ENCODE peak calls at places on chromosomes 12 and 14, in seven cellular contexts. X, B, F, E, Z, O and V are unnamed samples. For H3K36me3, the result is how much of the 10 kb centered on the place peaks cover.

GRCh38 chr12:130644566-130644965 is 71.5 kb downstream of the RIMBP2 start:
- DNase-seq in X (no peak), B (no peak), F (no peak), E (no peak), Z (no peak), O (no peak), V (no peak)

GRCh38 chr14:33307691-33308369 is 369.2 kb downstream of the NPAS3 start:
- DNase-seq in X (peak), B (no peak), F (peak), E (no peak), Z (peak), O (peak), V (no peak)

GRCh38 chr12:1840981-1841425 is 20.6 kb downstream of the LRTM2 start:
- DNase-seq in X (peak), B (peak), F (no peak), E (no peak), Z (no peak), O (no peak), V (peak)

GRCh38 chr14:30193791-30194407 is 266.3 kb upstream of the PRKD1 start:
- DNase-seq in X (no peak), B (no peak), F (no peak), E (no peak), Z (no peak), O (no peak), V (no peak)

GRCh38 chr12:13472690-13473089 is 276.2 kb downstream of the EMP1 start:
- DNase-seq in X (no peak), B (no peak), F (no peak), E (no peak), Z (no peak), O (no peak), V (no peak)

GRCh38 chr12:21476949-21477348 is 24.5 kb downstream of the RECQL start:
- DNase-seq in X (no peak), B (no peak), F (no peak), E (no peak), Z (no peak), O (no peak), V (no peak)

GRCh38 chr12:5193569-5193968 is 149.9 kb downstream of the KCNA5 start:
- DNase-seq in X (no peak), B (no peak), F (no peak), E (no peak), Z (no peak), O (no peak), V (no peak)

GRCh38 chr12:57896437-57897201 is 44.7 kb upstream of the ATP23 start:
- DNase-seq in X (peak), B (peak), F (peak), E (peak), Z (peak), O (peak), V (peak)

GRCh38 chr12:29616664-29617409 is 119.4 kb upstream of the OVCH1 start:
- DNase-seq in X (no peak), B (no peak), F (no peak), E (no peak), Z (no peak), O (no peak), V (no peak)

GRCh38 chr14:56073783-56074182 is 44.4 kb upstream of the PELI2 start:
- DNase-seq in X (no peak), B (no peak), F (no peak), E (no peak), Z (no peak), O (no peak), V (no peak)

GRCh38 chr12:116459011-116459410 is 100.2 kb upstream of the MAP1LC3B2 start:
- DNase-seq in X (no peak), B (no peak), F (no peak), E (no peak), Z (no peak), O (no peak), V (no peak)

GRCh38 chr12:15830538-15830937 is 41.4 kb upstream of the EPS8 start:
- DNase-seq in X (no peak), B (no peak), F (no peak), E (no peak), Z (no peak), O (no peak), V (no peak)

GRCh38 chr14:104393898-104394605 is 185.5 kb upstream of the C14orf180 start:
- DNase-seq in X (peak), B (peak), F (peak), E (peak), Z (peak), O (peak), V (peak)

GRCh38 chr12:57524814-57525614 is 2.4 kb downstream of the MBD6 start:
- DNase-seq in X (no peak), B (no peak), F (no peak), E (peak), Z (no peak), O (no peak), V (no peak)

GRCh38 chr12:31868980-31869379 is 90.2 kb upstream of the RESF1 start:
- DNase-seq in X (no peak), B (no peak), F (peak), E (no peak), Z (no peak), O (peak), V (no peak)

GRCh38 chr14:77043177-77043983 is 14.9 kb upstream of the IRF2BPL start:
- DNase-seq in X (no peak), B (no peak), F (no peak), E (no peak), Z (peak), O (peak), V (no peak)

GRCh38 chr12:64010069-64010686 is 165.7 kb downstream of the SRGAP1 start:
- DNase-seq in X (no peak), B (no peak), F (peak), E (no peak), Z (no peak), O (no peak), V (no peak)

GRCh38 chr14:81625343-81625742 is 91.7 kb upstream of the SEL1L start:
- DNase-seq in X (no peak), B (no peak), F (no peak), E (no peak), Z (no peak), O (no peak), V (no peak)

GRCh38 chr14:77024171-77024627 is 4.3 kb downstream of the IRF2BPL start:
- DNase-seq in X (no peak), B (no peak), F (peak), E (peak), Z (no peak), O (no peak), V (no peak)

GRCh38 chr12:114769634-114770033 is 85.7 kb upstream of the TBX3 start:
- DNase-seq in X (no peak), B (no peak), F (no peak), E (no peak), Z (no peak), O (no peak), V (no peak)

GRCh38 chr12:77521458-77522115 is 309.1 kb upstream of the NAV3 start:
- DNase-seq in X (no peak), B (no peak), F (no peak), E (no peak), Z (no peak), O (no peak), V (no peak)

GRCh38 chr12:56220611-56221232 is 1.0 kb downstream of the RNF41 start:
- DNase-seq in X (no peak), B (peak), F (peak), E (no peak), Z (no peak), O (no peak), V (no peak)

GRCh38 chr14:100475268-100475667 is 111.9 kb downstream of the BEGAIN start:
- DNase-seq in X (no peak), B (no peak), F (no peak), E (no peak), Z (no peak), O (no peak), V (no peak)

GRCh38 chr12:75910452-75910722 is 121.2 kb downstream of the PHLDA1 start:
- DNase-seq in X (no peak), B (no peak), F (no peak), E (no peak), Z (no peak), O (no peak), V (no peak)

GRCh38 chr12:75913502-75914110 is 118.0 kb downstream of the PHLDA1 start:
- DNase-seq in X (no peak), B (no peak), F (peak), E (no peak), Z (no peak), O (peak), V (no peak)

GRCh38 chr12:75905975-75906374 is 125.6 kb downstream of the PHLDA1 start:
- DNase-seq in X (no peak), B (no peak), F (no peak), E (no peak), Z (no peak), O (no peak), V (no peak)

GRCh38 chr12:75909714-75910451 is 121.7 kb downstream of the PHLDA1 start:
- DNase-seq in X (no peak), B (no peak), F (no peak), E (no peak), Z (no peak), O (no peak), V (no peak)

DNA sequence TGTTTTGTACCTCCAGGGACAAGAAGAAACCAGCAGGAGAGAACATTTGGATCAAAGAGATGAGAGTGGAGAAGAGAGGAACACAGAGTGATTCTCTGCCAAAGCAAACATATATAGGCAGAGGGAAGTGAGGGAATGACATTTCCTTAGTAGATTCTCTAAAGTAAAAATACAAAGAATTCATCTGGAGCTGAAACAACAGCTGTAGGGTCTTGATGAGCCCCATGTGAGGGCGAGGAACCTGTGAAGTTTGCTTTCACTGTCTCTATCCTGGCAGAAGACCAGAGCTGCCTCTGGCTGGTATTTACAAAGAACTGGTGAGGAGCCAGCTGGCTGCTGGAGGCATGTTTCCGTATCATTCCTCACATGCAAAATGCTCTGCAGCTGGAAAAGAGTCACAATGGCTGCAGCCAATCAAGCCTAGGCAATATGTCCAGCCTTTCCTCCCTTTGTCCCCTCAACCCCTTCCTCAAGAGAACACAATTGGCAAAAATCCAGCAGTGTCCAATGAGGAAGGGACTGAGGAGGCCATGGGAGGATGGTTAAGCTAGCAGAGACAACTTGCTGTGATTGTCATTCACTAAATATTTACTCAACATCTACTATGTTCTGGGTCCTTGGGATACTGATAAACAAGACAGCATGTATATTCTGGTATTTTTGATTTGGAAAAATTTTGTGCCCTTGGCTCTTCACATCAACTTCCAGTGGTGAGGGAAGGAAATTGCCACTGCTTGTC is 122.4 kb downstream of the PHLDA1 start:
- DNase-seq in X (peak), B (no peak), F (peak), E (peak), Z (peak), O (peak), V (peak)
- H3K27ac ChIP-seq in X (no peak), B (peak), F (peak), E (no peak), Z (no peak), O (peak), V (peak)

GRCh38 chr12:112939761-112940357 is 1.6 kb downstream of the OAS3 start:
- DNase-seq in X (no peak), B (no peak), F (no peak), E (no peak), Z (no peak), O (no peak), V (no peak)
- H3K4me3 ChIP-seq in X (no peak), B (peak), F (no peak), E (no peak), Z (no peak), O (peak), V (no peak)

DNA sequence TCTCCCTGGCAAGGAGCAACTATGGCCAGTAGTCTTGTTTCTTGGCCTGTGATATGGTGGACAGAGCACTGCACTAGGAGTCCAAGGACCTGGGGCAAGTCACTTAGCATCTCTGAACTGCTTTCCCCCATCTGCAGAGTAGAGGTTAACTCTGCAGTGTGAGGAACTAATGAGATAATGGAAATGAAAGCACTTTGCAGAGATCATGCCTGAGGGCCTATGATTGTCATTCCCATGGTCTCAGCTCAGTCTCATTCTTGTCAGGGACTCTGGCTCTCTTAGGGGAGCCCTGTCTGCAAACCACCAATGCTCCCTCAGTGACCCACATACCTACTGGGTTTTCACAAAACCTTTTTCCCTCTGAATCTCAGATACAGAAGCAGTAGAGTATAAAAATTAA is 6.5 kb upstream of the PNMA1 start:
- DNase-seq in X (no peak), B (no peak), F (no peak), E (no peak), Z (no peak), O (no peak), V (no peak)
- H3K36me3 ChIP-seq in X (half or more), B (half or more), F (under half), E (under half), Z (under half), O (half or more), V (half or more)

GRCh38 chr12:108733132-108733531 is 1.8 kb upstream of the CORO1C start:
- DNase-seq in X (no peak), B (no peak), F (no peak), E (peak), Z (no peak), O (no peak), V (no peak)
- H3K27ac ChIP-seq in X (peak), B (no peak), F (no peak), E (peak), Z (peak), O (peak), V (no peak)

GRCh38 chr12:122887817-122888212 is 8.1 kb downstream of the VPS37B start:
- DNase-seq in X (no peak), B (no peak), F (no peak), E (no peak), Z (no peak), O (no peak), V (no peak)

GRCh38 chr12:122886161-122886560 is 9.8 kb downstream of the VPS37B start:
- DNase-seq in X (no peak), B (no peak), F (peak), E (no peak), Z (no peak), O (no peak), V (no peak)

GRCh38 chr12:122886851-122887816 is 8.8 kb downstream of the VPS37B start:
- DNase-seq in X (no peak), B (no peak), F (no peak), E (no peak), Z (no peak), O (no peak), V (no peak)

GRCh38 chr12:122889658-122890561 is 6.0 kb downstream of the VPS37B start:
- DNase-seq in X (no peak), B (no peak), F (no peak), E (no peak), Z (no peak), O (no peak), V (no peak)

GRCh38 chr12:122888232-122888752 is 7.6 kb downstream of the VPS37B start:
- DNase-seq in X (no peak), B (peak), F (peak), E (peak), Z (no peak), O (no peak), V (no peak)
- H3K4me3 ChIP-seq in X (peak), B (peak), F (no peak), E (peak), Z (peak), O (peak), V (no peak)

GRCh38 chr14:39030209-39030608 is 72.8 kb downstream of the SEC23A start:
- DNase-seq in X (no peak), B (no peak), F (no peak), E (no peak), Z (no peak), O (no peak), V (no peak)
- H3K36me3 ChIP-seq in X (under half), B (under half), F (under half), E (under half), Z (under half), O (half or more), V (under half)

GRCh38 chr12:6836851-6837250 is 3.9 kb upstream of the GNB3 start:
- DNase-seq in X (no peak), B (no peak), F (no peak), E (no peak), Z (no peak), O (no peak), V (no peak)

GRCh38 chr12:6833189-6833890 is 5.1 kb downstream of the P3H3 start:
- DNase-seq in X (no peak), B (no peak), F (no peak), E (no peak), Z (no peak), O (no peak), V (no peak)

GRCh38 chr12:6834254-6834653 is 6.0 kb downstream of the P3H3 start:
- DNase-seq in X (no peak), B (no peak), F (no peak), E (no peak), Z (no peak), O (no peak), V (no peak)

GRCh38 chr12:6837370-6838060 is 3.2 kb upstream of the GNB3 start:
- DNase-seq in X (no peak), B (no peak), F (no peak), E (no peak), Z (no peak), O (no peak), V (no peak)

DNA sequence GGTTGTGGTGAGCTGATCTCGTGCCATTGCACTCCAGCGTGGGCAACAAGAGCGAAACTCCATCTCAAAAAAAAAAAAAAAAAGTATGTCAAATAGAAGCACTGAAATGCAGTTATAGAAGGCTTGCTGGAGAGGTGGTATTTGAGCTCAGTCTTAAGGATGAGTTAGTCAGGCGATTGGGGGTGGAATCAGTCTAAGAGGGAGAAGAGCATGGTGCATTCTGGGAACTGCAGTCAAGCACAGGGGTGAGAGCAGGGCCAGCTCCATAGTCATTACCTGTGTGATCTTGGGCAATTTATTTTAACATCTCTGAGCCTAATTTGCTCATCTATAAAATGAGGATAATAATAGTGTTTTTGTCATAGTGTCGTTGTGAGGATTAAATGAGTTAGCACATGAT is 5.9 kb upstream of the GNB3 start:
- DNase-seq in X (no peak), B (no peak), F (no peak), E (no peak), Z (no peak), O (no peak), V (no peak)
- H3K27ac ChIP-seq in X (no peak), B (no peak), F (no peak), E (no peak), Z (no peak), O (peak), V (no peak)